ENCODE peak calls at places on chromosomes 1 and 21, in six cellular contexts. One of them, this sample, is unnamed.
A peak's percentile ranks its signal among the peaks of the same experiment; 100 is the strongest.

GRCh38 chr1:50183734-50184133 is 75.0 kb downstream of the ELAVL4 start:
- DNase-seq in mucosa of descending colon: no peak
- DNase-seq in AG04450: no peak
- DNase-seq in Panc1: no peak
- DNase-seq in IMR-90: no peak
- DNase-seq in osteocyte: no peak
- DNase-seq in this sample: no peak

GRCh38 chr1:60765204-60765603 is 317.2 kb upstream of the NFIA start:
- DNase-seq in mucosa of descending colon: peak; percentile 61
- DNase-seq in AG04450: no peak
- DNase-seq in Panc1: no peak
- DNase-seq in IMR-90: no peak
- DNase-seq in osteocyte: no peak
- DNase-seq in this sample: no peak

GRCh38 chr1:187931781-187932180 is 1103.0 kb downstream of the PLA2G4A start:
- DNase-seq in mucosa of descending colon: no peak
- DNase-seq in AG04450: no peak
- DNase-seq in Panc1: no peak
- DNase-seq in IMR-90: no peak
- DNase-seq in osteocyte: no peak
- DNase-seq in this sample: no peak

GRCh38 chr1:201697174-201697573 is 131.8 kb upstream of the IPO9 start:
- DNase-seq in mucosa of descending colon: no peak
- DNase-seq in AG04450: no peak
- DNase-seq in Panc1: no peak
- DNase-seq in IMR-90: no peak
- DNase-seq in osteocyte: no peak
- DNase-seq in this sample: no peak

GRCh38 chr1:68384872-68385390 is 64.8 kb downstream of the RPE65 start:
- DNase-seq in mucosa of descending colon: no peak
- DNase-seq in AG04450: peak; percentile 41
- DNase-seq in Panc1: no peak
- DNase-seq in IMR-90: peak; percentile 90
- DNase-seq in osteocyte: no peak
- DNase-seq in this sample: peak; percentile 42

GRCh38 chr1:109667452-109668122 is at the start of gene GSTM2:
- DNase-seq in mucosa of descending colon: peak; percentile 86
- DNase-seq in AG04450: peak; percentile 57
- DNase-seq in Panc1: no peak
- DNase-seq in IMR-90: peak; percentile 77
- DNase-seq in osteocyte: peak; percentile 91
- DNase-seq in this sample: no peak

GRCh38 chr1:203172184-203173115 is 3.2 kb downstream of the MYBPH start:
- DNase-seq in mucosa of descending colon: peak; percentile 79
- DNase-seq in AG04450: peak; percentile 21
- DNase-seq in Panc1: peak; percentile 51
- DNase-seq in IMR-90: peak; percentile 32
- DNase-seq in osteocyte: no peak
- DNase-seq in this sample: no peak

GRCh38 chr1:186948542-186948941 is 119.8 kb downstream of the PLA2G4A start:
- DNase-seq in mucosa of descending colon: no peak
- DNase-seq in AG04450: no peak
- DNase-seq in Panc1: no peak
- DNase-seq in IMR-90: no peak
- DNase-seq in osteocyte: no peak
- DNase-seq in this sample: no peak

GRCh38 chr1:78114034-78114956 is 68.5 kb downstream of the GIPC2 start:
- DNase-seq in mucosa of descending colon: peak; percentile 83
- DNase-seq in AG04450: peak; percentile 53
- DNase-seq in Panc1: peak; percentile 62
- DNase-seq in IMR-90: peak; percentile 81
- DNase-seq in osteocyte: peak; percentile 87
- DNase-seq in this sample: peak; percentile 34

GRCh38 chr21:40053007-40053406 is 185.8 kb downstream of the PCP4 start:
- DNase-seq in mucosa of descending colon: peak; percentile 5
- DNase-seq in AG04450: no peak
- DNase-seq in Panc1: no peak
- DNase-seq in IMR-90: no peak
- DNase-seq in osteocyte: no peak
- DNase-seq in this sample: no peak

GRCh38 chr21:42461185-42461520 is 34.9 kb downstream of the RSPH1 start:
- DNase-seq in mucosa of descending colon: no peak
- DNase-seq in AG04450: no peak
- DNase-seq in Panc1: no peak
- DNase-seq in IMR-90: no peak
- DNase-seq in osteocyte: no peak
- DNase-seq in this sample: no peak

GRCh38 chr1:201614262-201615015 is 75.5 kb downstream of the NAV1 start:
- DNase-seq in mucosa of descending colon: no peak
- DNase-seq in AG04450: no peak
- DNase-seq in Panc1: no peak
- DNase-seq in IMR-90: peak; percentile 33
- DNase-seq in osteocyte: no peak
- DNase-seq in this sample: no peak

GRCh38 chr1:23914921-23915320 is 1.8 kb upstream of the CNR2 start:
- DNase-seq in mucosa of descending colon: no peak
- DNase-seq in AG04450: no peak
- DNase-seq in Panc1: no peak
- DNase-seq in IMR-90: no peak
- DNase-seq in osteocyte: no peak
- DNase-seq in this sample: no peak

GRCh38 chr1:23910553-23911246 is 2.5 kb downstream of the CNR2 start:
- DNase-seq in mucosa of descending colon: no peak
- DNase-seq in AG04450: no peak
- DNase-seq in Panc1: no peak
- DNase-seq in IMR-90: no peak
- DNase-seq in osteocyte: no peak
- DNase-seq in this sample: no peak

GRCh38 chr1:23911924-23912323 is 1.2 kb downstream of the CNR2 start:
- DNase-seq in mucosa of descending colon: no peak
- DNase-seq in AG04450: no peak
- DNase-seq in Panc1: no peak
- DNase-seq in IMR-90: no peak
- DNase-seq in osteocyte: no peak
- DNase-seq in this sample: no peak

GRCh38 chr1:23915470-23915869 is 2.3 kb upstream of the CNR2 start:
- DNase-seq in mucosa of descending colon: no peak
- DNase-seq in AG04450: no peak
- DNase-seq in Panc1: no peak
- DNase-seq in IMR-90: no peak
- DNase-seq in osteocyte: no peak
- DNase-seq in this sample: no peak

GRCh38 chr1:23913212-23913880 is at the start of gene CNR2:
- DNase-seq in mucosa of descending colon: no peak
- DNase-seq in AG04450: no peak
- DNase-seq in Panc1: no peak
- DNase-seq in IMR-90: no peak
- DNase-seq in osteocyte: no peak
- DNase-seq in this sample: no peak
- TF ChIP-seq CTCF in mucosa of descending colon: no peak
- TF ChIP-seq CTCF in AG04450: no peak
- TF ChIP-seq CTCF in Panc1: no peak
- TF ChIP-seq CTCF in IMR-90: no peak
- TF ChIP-seq CTCF in osteocyte: no peak
- TF ChIP-seq CTCF in this sample: no peak

GRCh38 chr1:23370270-23370743 is 671 bp upstream of the ZNF436 start:
- DNase-seq in mucosa of descending colon: no peak
- DNase-seq in AG04450: no peak
- DNase-seq in Panc1: no peak
- DNase-seq in IMR-90: no peak
- DNase-seq in osteocyte: no peak
- DNase-seq in this sample: no peak

GRCh38 chr1:23367451-23367790 is 2.2 kb downstream of the ZNF436 start:
- DNase-seq in mucosa of descending colon: peak; percentile 38
- DNase-seq in AG04450: no peak
- DNase-seq in Panc1: no peak
- DNase-seq in IMR-90: no peak
- DNase-seq in osteocyte: no peak
- DNase-seq in this sample: no peak

GRCh38 chr1:23367791-23368561 is 1.7 kb downstream of the ZNF436 start:
- DNase-seq in mucosa of descending colon: peak; percentile 98
- DNase-seq in AG04450: peak; percentile 97
- DNase-seq in Panc1: peak; percentile 95
- DNase-seq in IMR-90: peak; percentile 99
- DNase-seq in osteocyte: peak; percentile 99
- DNase-seq in this sample: peak; percentile 96

GRCh38 chr1:23369335-23370013 is at the start of gene ZNF436:
- DNase-seq in mucosa of descending colon: peak; percentile 85
- DNase-seq in AG04450: peak; percentile 64
- DNase-seq in Panc1: no peak
- DNase-seq in IMR-90: peak; percentile 83
- DNase-seq in osteocyte: peak; percentile 89
- DNase-seq in this sample: peak; percentile 82

GRCh38 chr1:23368562-23369334 is 888 bp downstream of the ZNF436 start:
- DNase-seq in mucosa of descending colon: peak; percentile 93
- DNase-seq in AG04450: peak; percentile 64
- DNase-seq in Panc1: no peak
- DNase-seq in IMR-90: peak; percentile 90
- DNase-seq in osteocyte: peak; percentile 96
- DNase-seq in this sample: peak; percentile 74
- TF ChIP-seq CTCF in mucosa of descending colon: no peak
- TF ChIP-seq CTCF in AG04450: peak; percentile 29
- TF ChIP-seq CTCF in Panc1: no peak
- TF ChIP-seq CTCF in IMR-90: peak; percentile 34
- TF ChIP-seq CTCF in osteocyte: no peak
- TF ChIP-seq CTCF in this sample: peak; percentile 25

GRCh38 chr1:184208622-184209021 is 157.1 kb downstream of the TSEN15 start:
- DNase-seq in mucosa of descending colon: no peak
- DNase-seq in AG04450: no peak
- DNase-seq in Panc1: no peak
- DNase-seq in IMR-90: no peak
- DNase-seq in osteocyte: no peak
- DNase-seq in this sample: no peak

GRCh38 chr1:184214128-184214527 is 162.6 kb downstream of the TSEN15 start:
- DNase-seq in mucosa of descending colon: no peak
- DNase-seq in AG04450: no peak
- DNase-seq in Panc1: no peak
- DNase-seq in IMR-90: no peak
- DNase-seq in osteocyte: no peak
- DNase-seq in this sample: no peak

GRCh38 chr1:184210048-184210447 is 158.5 kb downstream of the TSEN15 start:
- DNase-seq in mucosa of descending colon: peak; percentile 35
- DNase-seq in AG04450: no peak
- DNase-seq in Panc1: no peak
- DNase-seq in IMR-90: peak; percentile 42
- DNase-seq in osteocyte: no peak
- DNase-seq in this sample: peak; percentile 72

GRCh38 chr1:184212649-184213314 is 161.3 kb downstream of the TSEN15 start:
- DNase-seq in mucosa of descending colon: peak; percentile 14
- DNase-seq in AG04450: peak; percentile 69
- DNase-seq in Panc1: no peak
- DNase-seq in IMR-90: peak; percentile 88
- DNase-seq in osteocyte: no peak
- DNase-seq in this sample: peak; percentile 59

DNA sequence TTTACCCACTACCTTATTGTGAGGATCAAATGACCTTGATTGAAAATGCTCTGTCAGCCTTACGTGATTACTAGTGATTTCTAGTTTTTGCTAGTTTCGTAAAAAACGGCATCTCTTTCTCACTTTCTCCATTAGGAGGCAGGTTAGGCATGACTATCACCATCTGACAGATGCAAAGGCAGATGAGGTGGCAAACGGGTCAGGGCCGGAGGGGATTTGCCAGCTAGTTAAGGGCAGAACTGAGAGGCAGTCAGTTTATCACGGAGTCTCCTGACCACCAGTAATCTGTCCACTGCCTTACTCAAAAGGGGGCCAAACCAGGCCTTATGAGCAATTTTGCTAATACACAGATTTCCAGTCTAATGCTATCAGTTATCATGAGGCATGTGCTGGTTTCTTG is 159.3 kb downstream of the TSEN15 start:
- DNase-seq in mucosa of descending colon: no peak
- DNase-seq in AG04450: no peak
- DNase-seq in Panc1: no peak
- DNase-seq in IMR-90: no peak
- DNase-seq in osteocyte: no peak
- DNase-seq in this sample: peak; percentile 19
- TF ChIP-seq CTCF in mucosa of descending colon: no peak
- TF ChIP-seq CTCF in AG04450: peak; percentile 7
- TF ChIP-seq CTCF in Panc1: no peak
- TF ChIP-seq CTCF in IMR-90: no peak
- TF ChIP-seq CTCF in osteocyte: peak; percentile 38
- TF ChIP-seq CTCF in this sample: peak; percentile 25

GRCh38 chr1:32448773-32449456 is 16.0 kb upstream of the ZBTB8B start:
- DNase-seq in mucosa of descending colon: no peak
- DNase-seq in AG04450: no peak
- DNase-seq in Panc1: no peak
- DNase-seq in IMR-90: no peak
- DNase-seq in osteocyte: no peak
- DNase-seq in this sample: no peak
- TF ChIP-seq CTCF in mucosa of descending colon: no peak
- TF ChIP-seq CTCF in AG04450: peak; percentile 15
- TF ChIP-seq CTCF in Panc1: peak; percentile 69
- TF ChIP-seq CTCF in IMR-90: no peak
- TF ChIP-seq CTCF in osteocyte: peak; percentile 32
- TF ChIP-seq CTCF in this sample: peak; percentile 4

GRCh38 chr1:156602557-156602993 is 1.3 kb upstream of the GPATCH4 start:
- DNase-seq in mucosa of descending colon: peak; percentile 38
- DNase-seq in AG04450: no peak
- DNase-seq in Panc1: no peak
- DNase-seq in IMR-90: no peak
- DNase-seq in osteocyte: no peak
- DNase-seq in this sample: no peak

GRCh38 chr1:156600733-156601121 is 552 bp downstream of the GPATCH4 start:
- DNase-seq in mucosa of descending colon: no peak
- DNase-seq in AG04450: no peak
- DNase-seq in Panc1: no peak
- DNase-seq in IMR-90: no peak
- DNase-seq in osteocyte: no peak
- DNase-seq in this sample: no peak

GRCh38 chr1:156601122-156601830 is at the start of gene GPATCH4:
- DNase-seq in mucosa of descending colon: peak; percentile 83
- DNase-seq in AG04450: peak; percentile 78
- DNase-seq in Panc1: no peak
- DNase-seq in IMR-90: peak; percentile 92
- DNase-seq in osteocyte: peak; percentile 93
- DNase-seq in this sample: no peak

GRCh38 chr1:156599811-156600210 is 1.5 kb downstream of the GPATCH4 start:
- DNase-seq in mucosa of descending colon: no peak
- DNase-seq in AG04450: no peak
- DNase-seq in Panc1: no peak
- DNase-seq in IMR-90: no peak
- DNase-seq in osteocyte: no peak
- DNase-seq in this sample: no peak

GRCh38 chr1:156601892-156602291 is 613 bp upstream of the GPATCH4 start:
- DNase-seq in mucosa of descending colon: no peak
- DNase-seq in AG04450: no peak
- DNase-seq in Panc1: no peak
- DNase-seq in IMR-90: no peak
- DNase-seq in osteocyte: no peak
- DNase-seq in this sample: no peak
- TF ChIP-seq CTCF in mucosa of descending colon: no peak
- TF ChIP-seq CTCF in AG04450: no peak
- TF ChIP-seq CTCF in Panc1: no peak
- TF ChIP-seq CTCF in IMR-90: no peak
- TF ChIP-seq CTCF in osteocyte: no peak
- TF ChIP-seq CTCF in this sample: no peak

GRCh38 chr1:111228748-111229126 is 1.2 kb downstream of the CHI3L2 start:
- DNase-seq in mucosa of descending colon: no peak
- DNase-seq in AG04450: no peak
- DNase-seq in Panc1: no peak
- DNase-seq in IMR-90: peak; percentile 4
- DNase-seq in osteocyte: no peak
- DNase-seq in this sample: no peak
- TF ChIP-seq CTCF in mucosa of descending colon: no peak
- TF ChIP-seq CTCF in AG04450: no peak
- TF ChIP-seq CTCF in Panc1: no peak
- TF ChIP-seq CTCF in IMR-90: no peak
- TF ChIP-seq CTCF in osteocyte: no peak
- TF ChIP-seq CTCF in this sample: no peak

GRCh38 chr1:14850563-14850962 is 252.1 kb downstream of the KAZN start:
- DNase-seq in mucosa of descending colon: no peak
- DNase-seq in AG04450: no peak
- DNase-seq in Panc1: no peak
- DNase-seq in IMR-90: no peak
- DNase-seq in osteocyte: no peak
- DNase-seq in this sample: no peak
- TF ChIP-seq CTCF in mucosa of descending colon: no peak
- TF ChIP-seq CTCF in AG04450: no peak
- TF ChIP-seq CTCF in Panc1: no peak
- TF ChIP-seq CTCF in IMR-90: no peak
- TF ChIP-seq CTCF in osteocyte: no peak
- TF ChIP-seq CTCF in this sample: peak; percentile 34

This sample was measured in retinal pigment epithelial cell.